ENCODE peak calls at places on chromosomes 2 and 18, in six cellular contexts. I, R, Y, N, T and E are unnamed samples. For H3K4me1 and H3K9me3, the result is how much of the 10 kb centered on the place peaks cover.

GRCh38 chr18:845152-845819 is 33.2 kb upstream of the YES1 start:
- DNase-seq in I (no peak), R (peak), Y (peak), N (no peak), T (no peak), E (peak)

GRCh38 chr2:189144700-189145211 is 34.8 kb downstream of the COL5A2 start:
- DNase-seq in I (no peak), R (no peak), Y (no peak), N (no peak), T (no peak), E (no peak)

GRCh38 chr2:240255811-240256703 is 115.6 kb upstream of the OTOS start:
- DNase-seq in I (no peak), R (peak), Y (peak), N (peak), T (no peak), E (no peak)

GRCh38 chr2:141508806-141509595 is 621.8 kb downstream of the LRP1B start:
- DNase-seq in I (no peak), R (no peak), Y (peak), N (no peak), T (no peak), E (no peak)

GRCh38 chr18:33749831-33750230 is 171.8 kb downstream of the ASXL3 start:
- DNase-seq in I (no peak), R (no peak), Y (no peak), N (no peak), T (no peak), E (no peak)

GRCh38 chr18:53101719-53102118 is 761.7 kb downstream of the DCC start:
- DNase-seq in I (no peak), R (no peak), Y (no peak), N (no peak), T (no peak), E (no peak)

GRCh38 chr2:6312377-6312776 is 553.3 kb downstream of the CMPK2 start:
- DNase-seq in I (no peak), R (no peak), Y (no peak), N (no peak), T (no peak), E (no peak)

GRCh38 chr2:235773188-235773928 is 279.5 kb downstream of the AGAP1 start:
- DNase-seq in I (no peak), R (no peak), Y (no peak), N (no peak), T (no peak), E (peak)

GRCh38 chr18:13460946-13461345 is 242.4 kb downstream of the LDLRAD4 start:
- DNase-seq in I (no peak), R (no peak), Y (no peak), N (no peak), T (no peak), E (no peak)
- H3K4me1 ChIP-seq in I (under half), R (under half), Y (under half), N (under half), T (under half), E (under half)

GRCh38 chr2:20557226-20557625 is 93.7 kb downstream of the HS1BP3 start:
- DNase-seq in I (no peak), R (no peak), Y (no peak), N (no peak), T (no peak), E (no peak)
- H3K9me3 ChIP-seq in I (under half), R (under half), Y (under half), N (under half), T (under half), E (under half)

GRCh38 chr2:224572338-224572737 is 12.8 kb downstream of the CUL3 start:
- DNase-seq in I (no peak), R (no peak), Y (no peak), N (no peak), T (no peak), E (no peak)

GRCh38 chr2:224573724-224574123 is 11.4 kb downstream of the CUL3 start:
- DNase-seq in I (no peak), R (no peak), Y (no peak), N (no peak), T (no peak), E (no peak)

GRCh38 chr2:224577541-224577940 is 7.6 kb downstream of the CUL3 start:
- DNase-seq in I (no peak), R (no peak), Y (no peak), N (no peak), T (no peak), E (no peak)

GRCh38 chr2:224576098-224576715 is 9.0 kb downstream of the CUL3 start:
- DNase-seq in I (no peak), R (no peak), Y (no peak), N (no peak), T (no peak), E (no peak)

GRCh38 chr2:224574423-224575084 is 10.6 kb downstream of the CUL3 start:
- DNase-seq in I (no peak), R (no peak), Y (no peak), N (no peak), T (no peak), E (no peak)
- H3K4me1 ChIP-seq in I (under half), R (half or more), Y (under half), N (under half), T (half or more), E (under half)

DNA sequence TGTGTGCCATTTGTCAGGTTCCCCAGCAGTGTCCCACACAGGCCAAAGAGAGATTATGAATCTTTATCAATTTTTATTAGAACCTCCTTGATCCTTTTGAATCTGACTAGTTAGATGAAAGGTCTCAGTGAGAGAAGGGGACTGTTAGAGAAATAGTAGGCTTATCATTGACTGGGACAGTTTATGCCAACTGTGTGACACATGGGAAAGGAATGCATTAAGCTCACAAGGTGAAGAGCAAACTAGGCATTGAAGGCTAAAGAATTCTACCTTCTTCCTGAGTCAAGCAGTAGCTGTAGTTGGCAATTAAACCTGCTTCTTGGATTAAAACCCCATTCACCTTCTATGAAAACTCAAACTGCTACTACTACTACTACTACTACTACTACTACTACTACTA is 389.6 kb upstream of the CDH19 start:
- DNase-seq in I (no peak), R (no peak), Y (peak), N (no peak), T (no peak), E (no peak)
- H3K9me3 ChIP-seq in I (under half), R (under half), Y (under half), N (under half), T (under half), E (under half)

GRCh38 chr18:77551055-77551454 is 301.4 kb downstream of the GALR1 start:
- DNase-seq in I (no peak), R (no peak), Y (no peak), N (no peak), T (no peak), E (no peak)
- H3K4me1 ChIP-seq in I (under half), R (under half), Y (under half), N (under half), T (under half), E (under half)

DNA sequence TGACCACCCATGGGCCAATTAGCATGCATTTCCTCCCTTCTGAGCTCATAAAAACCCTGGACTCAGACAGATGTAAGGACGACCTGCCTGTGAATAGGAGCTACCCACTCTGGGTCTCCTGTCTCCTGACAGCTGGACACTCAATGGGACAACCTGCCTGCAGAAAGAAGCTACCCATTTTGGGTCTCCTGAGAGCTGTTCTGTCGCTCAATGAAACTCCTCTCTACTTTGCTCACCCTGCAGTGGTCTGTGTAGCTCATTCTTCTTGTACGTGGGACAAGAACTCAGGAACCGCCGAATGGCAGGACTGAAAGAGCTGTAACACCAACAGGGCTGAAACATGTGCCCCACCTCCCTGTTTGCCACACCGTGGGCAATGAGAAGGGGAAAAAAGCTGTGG is 60.3 kb upstream of the DYNC1I2 start:
- DNase-seq in I (no peak), R (no peak), Y (no peak), N (no peak), T (no peak), E (no peak)
- H3K9me3 ChIP-seq in I (under half), R (under half), Y (under half), N (under half), T (under half), E (under half)

GRCh38 chr2:96102596-96103387 is 13.6 kb downstream of the ADRA2B start:
- DNase-seq in I (peak), R (no peak), Y (no peak), N (no peak), T (no peak), E (no peak)
- H3K4me1 ChIP-seq in I (under half), R (under half), Y (under half), N (under half), T (under half), E (under half)

DNA sequence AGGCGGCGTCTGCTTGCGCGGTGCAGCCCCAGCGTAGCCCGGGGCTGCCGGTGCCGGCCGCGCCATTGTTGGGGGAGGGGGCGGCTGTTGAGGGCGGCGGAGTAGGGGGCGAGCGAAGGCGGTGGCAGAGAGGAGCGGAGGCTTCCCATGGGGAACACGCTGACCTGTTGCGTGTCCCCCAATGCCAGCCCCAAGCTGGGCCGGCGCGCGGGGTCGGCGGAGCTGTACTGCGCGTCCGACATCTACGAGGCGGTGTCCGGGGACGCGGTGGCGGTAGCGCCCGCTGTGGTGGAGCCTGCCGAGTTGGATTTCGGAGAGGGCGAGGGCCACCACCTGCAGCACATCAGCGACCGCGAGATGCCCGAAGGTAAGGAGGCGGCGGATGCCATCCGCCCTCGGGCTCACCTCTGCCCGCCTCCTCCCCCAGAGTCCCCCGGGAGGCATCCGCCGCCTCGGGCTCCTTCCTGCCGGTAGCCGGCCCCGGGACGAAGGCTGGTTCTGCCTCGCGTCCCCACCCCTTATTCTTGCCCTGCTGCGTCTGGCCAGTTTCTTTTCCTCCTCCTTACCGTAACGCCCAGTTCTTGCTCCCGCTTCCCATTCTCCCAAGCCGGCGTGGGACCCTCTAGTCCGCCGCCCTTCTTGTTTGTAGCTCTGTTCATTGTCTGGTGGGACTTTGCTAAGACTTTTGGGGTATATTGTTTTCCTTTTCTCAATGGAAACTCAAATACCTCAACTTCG is 479 bp downstream of the CCNYL1 start:
- DNase-seq in I (peak), R (peak), Y (peak), N (peak), T (peak), E (peak)
- H3K9me3 ChIP-seq in I (under half), R (under half), Y (under half), N (under half), T (under half), E (under half)

GRCh38 chr18:70324897-70325296 is 36.1 kb downstream of the SOCS6 start:
- DNase-seq in I (no peak), R (no peak), Y (no peak), N (no peak), T (no peak), E (no peak)
- H3K4me1 ChIP-seq in I (under half), R (under half), Y (under half), N (under half), T (under half), E (under half)